ENCODE peak calls at places on chromosomes 11 and 22, in eight cellular contexts. I is stomach, K is NB4, X is body of pancreas, D is breast epithelium, L is upper lobe of left lung, M is A549, U is adrenal gland. Y is an unnamed sample.

GRCh38 chr11:11978792-11979486 is 29.5 kb downstream of the DKK3 start:
- DNase-seq in D (peak; percentile 74), K (no peak), I (peak; percentile 64), X (peak; percentile 46), L (peak; percentile 44), U (peak; percentile 89), M (no peak), Y (no peak)

GRCh38 chr22:27237342-27237741 is 564.2 kb downstream of the MN1 start:
- DNase-seq in M (no peak), D (no peak), L (no peak), U (no peak), K (no peak), I (no peak), X (no peak), Y (no peak)

GRCh38 chr11:123062892-123063395 is 1.0 kb upstream of the HSPA8 start:
- DNase-seq in M (no peak), D (no peak), U (no peak), K (peak; percentile 82), L (no peak), I (no peak), X (no peak), Y (no peak)

GRCh38 chr11:72569966-72570892 is 104.0 kb downstream of the PDE2A start:
- DNase-seq in M (no peak), D (no peak), L (peak; percentile 40), U (peak; percentile 46), X (no peak), K (peak; percentile 41), I (peak; percentile 2), Y (no peak)

GRCh38 chr11:33692013-33692504 is 8.6 kb downstream of the C11orf91 start:
- DNase-seq in M (peak; percentile 94), X (peak; percentile 71), I (peak; percentile 71), L (peak; percentile 66), U (peak; percentile 73), K (no peak), D (no peak), Y (peak; percentile 70)

GRCh38 chr11:6251990-6252473 is 7.6 kb upstream of the CCKBR start:
- DNase-seq in X (peak; percentile 91), D (no peak), I (peak; percentile 86), L (peak; percentile 22), M (no peak), U (peak; percentile 87), K (no peak), Y (peak; percentile 24)

GRCh38 chr11:78350101-78350645 is 67.4 kb downstream of the GAB2 start:
- DNase-seq in U (no peak), I (no peak), D (no peak), X (no peak), L (no peak), K (peak; percentile 78), M (no peak), Y (no peak)

GRCh38 chr11:127114035-127114434 is 113.5 kb upstream of the KIRREL3 start:
- DNase-seq in X (peak; percentile 47), U (no peak), D (no peak), I (no peak), L (no peak), M (no peak), K (no peak), Y (peak; percentile 9)

GRCh38 chr22:29198240-29198639 is 7.5 kb upstream of the EMID1 start:
- DNase-seq in K (no peak), M (no peak), L (no peak), U (peak; percentile 21), D (no peak), I (no peak), X (no peak), Y (no peak)

DNA sequence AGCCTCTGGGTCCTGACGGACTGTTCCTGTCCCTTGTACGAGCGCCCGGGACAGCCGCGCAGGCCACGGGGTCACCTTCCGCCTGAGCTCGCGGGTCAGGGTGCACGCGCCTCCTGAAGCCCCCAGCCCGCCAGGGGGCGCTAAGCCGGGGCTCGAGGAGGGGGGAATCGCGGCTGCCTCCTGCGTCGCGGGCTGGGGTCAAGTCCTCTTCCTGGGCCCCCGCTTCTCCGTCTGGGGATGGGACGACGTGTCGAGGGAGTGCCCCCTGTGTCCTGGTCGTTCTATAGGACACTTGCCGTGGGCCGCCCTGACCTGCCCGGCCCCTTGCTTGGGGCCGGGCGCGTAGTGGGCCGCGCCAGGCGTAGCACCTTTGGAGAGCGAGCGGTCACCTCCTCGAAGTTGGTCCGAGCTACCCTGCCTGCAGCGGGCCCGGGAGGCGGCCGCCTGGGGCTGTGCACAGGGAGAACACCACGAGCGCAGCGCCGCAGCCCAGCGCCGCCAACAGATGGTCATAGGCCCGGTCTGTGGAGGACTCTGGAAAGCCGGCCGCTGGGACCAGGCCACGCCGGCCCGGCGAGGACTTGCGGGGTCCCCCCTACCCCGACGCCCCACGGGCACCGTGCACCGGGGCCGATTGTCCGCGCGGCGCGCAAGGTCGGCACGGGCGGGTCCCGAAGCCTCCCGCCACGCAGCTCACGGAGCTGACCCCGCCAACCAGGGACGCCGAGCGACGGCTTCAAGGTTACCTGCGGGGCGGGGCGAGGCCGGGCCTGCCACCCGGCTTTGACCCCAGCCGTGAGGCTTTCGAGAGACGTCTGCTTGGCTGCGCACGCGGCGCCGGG is 2.7 kb upstream of the WNT11 start:
- DNase-seq in X (peak; percentile 85), U (peak; percentile 78), I (peak; percentile 69), D (no peak), K (peak; percentile 84), M (peak; percentile 79), L (peak; percentile 77), Y (peak; percentile 33)
- TF ChIP-seq POLR2A in X (peak; percentile 39), U (peak; percentile 22), I (no peak), D (no peak), K (no peak), M (peak; percentile 20), L (no peak), Y (no peak)

DNA sequence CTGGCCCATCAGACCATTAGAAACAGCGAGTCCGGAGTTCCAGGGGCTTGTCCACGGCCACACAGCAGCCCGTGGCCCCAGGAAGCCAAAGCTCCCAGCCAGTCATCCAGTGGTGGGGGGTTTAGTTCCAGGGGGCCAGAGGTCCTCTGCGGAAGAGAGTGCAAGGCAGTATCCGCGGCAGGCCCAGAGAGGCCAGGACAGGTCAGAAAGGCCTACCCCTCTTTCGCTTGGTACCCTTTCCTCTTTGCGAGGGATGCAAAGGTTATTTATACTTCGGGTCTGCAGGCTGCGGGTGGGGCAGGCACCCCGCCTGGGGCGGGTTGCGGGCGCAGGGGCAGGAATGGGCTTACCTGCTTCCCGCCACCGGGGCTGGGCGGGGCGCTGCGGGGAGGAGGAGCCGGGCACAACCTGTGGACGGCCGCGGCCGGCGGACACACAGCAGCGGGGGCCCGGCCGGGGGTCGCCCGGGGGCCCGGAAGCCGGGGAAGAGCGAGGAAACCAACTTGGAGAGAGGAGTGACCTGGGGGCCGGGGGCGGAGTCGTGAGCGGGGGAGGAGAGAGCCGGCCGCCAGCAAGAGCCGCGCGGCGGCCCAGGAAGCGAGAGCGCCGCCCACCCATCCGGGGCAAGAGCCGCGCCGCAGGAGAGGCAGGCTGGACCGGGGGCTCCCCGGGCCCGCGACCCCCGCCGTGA is at the start of gene SH3BP1:
- DNase-seq in U (no peak), L (peak; percentile 63), X (peak; percentile 64), D (no peak), I (peak; percentile 59), M (no peak), K (peak; percentile 82), Y (no peak)
- TF ChIP-seq POLR2A in U (no peak), L (no peak), X (no peak), D (no peak), I (no peak), M (no peak), K (no peak), Y (peak; percentile 60)

GRCh38 chr22:46737976-46738641 is at the start of gene CERK:
- DNase-seq in U (peak; percentile 84), L (peak; percentile 81), K (peak; percentile 73), D (no peak), I (peak; percentile 85), X (peak; percentile 83), M (peak; percentile 31), Y (peak; percentile 50)

GRCh38 chr22:46738642-46738960 is 549 bp upstream of the CERK start:
- DNase-seq in U (no peak), K (no peak), L (no peak), M (no peak), I (no peak), X (no peak), D (no peak), Y (no peak)

GRCh38 chr22:46737105-46737975 is 712 bp downstream of the CERK start:
- DNase-seq in K (peak; percentile 68), D (no peak), I (no peak), M (no peak), U (no peak), X (peak; percentile 53), L (peak; percentile 49), Y (no peak)

GRCh38 chr22:46740910-46741785 is 3.1 kb upstream of the CERK start:
- DNase-seq in I (peak; percentile 60), X (no peak), D (no peak), L (no peak), U (no peak), K (no peak), M (no peak), Y (no peak)

DNA sequence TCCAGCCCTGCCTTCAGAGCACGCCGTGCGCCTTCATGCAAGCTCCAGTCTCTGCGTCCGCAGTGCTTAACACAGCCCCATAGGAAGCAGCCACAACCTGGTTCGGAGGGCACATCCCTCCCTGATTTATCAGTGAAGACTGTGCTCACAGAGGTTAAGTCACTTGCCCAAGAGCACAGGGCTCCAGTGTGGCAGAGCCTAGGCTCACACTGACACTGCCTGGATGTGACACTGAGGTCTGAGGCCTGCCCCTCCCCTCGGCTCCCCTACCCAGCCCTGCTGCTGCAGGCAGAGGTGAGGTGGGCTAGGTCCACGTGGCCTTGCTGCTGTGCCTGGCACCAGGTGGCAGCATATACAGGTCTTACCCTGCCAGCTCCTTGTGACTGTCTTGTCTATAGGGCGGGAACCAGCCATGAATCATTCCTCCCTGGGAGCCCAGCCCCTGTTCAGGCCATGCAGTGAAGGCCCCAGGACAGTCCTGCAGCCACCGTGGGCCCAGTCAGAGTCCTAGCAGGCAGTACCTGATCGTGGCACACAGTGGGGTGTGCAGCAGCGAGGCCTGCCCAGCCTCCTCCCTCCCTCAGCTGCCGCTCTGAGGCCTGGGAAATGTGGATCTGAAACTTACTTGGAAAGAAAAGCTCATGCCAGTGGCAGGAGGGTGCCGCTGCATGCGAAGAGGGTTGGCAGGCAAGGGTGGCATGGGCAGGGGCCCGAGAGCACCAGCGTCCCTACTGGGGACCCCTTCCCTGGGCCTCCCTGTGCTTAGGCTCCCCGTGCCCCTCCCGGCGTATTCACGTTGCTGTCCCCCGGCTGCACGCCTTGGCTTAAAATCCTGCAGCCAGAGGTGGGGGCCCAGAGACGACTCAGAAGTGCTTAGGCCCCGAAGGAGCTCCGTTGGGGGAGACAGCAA is 1.2 kb upstream of the CERK start:
- DNase-seq in M (peak; percentile 89), U (peak; percentile 84), X (peak; percentile 44), K (peak; percentile 38), L (no peak), D (no peak), I (peak; percentile 73), Y (peak; percentile 61)
- TF ChIP-seq POLR2A in M (no peak), U (peak; percentile 24), X (peak; percentile 40), K (no peak), L (no peak), D (no peak), I (no peak), Y (no peak)

DNA sequence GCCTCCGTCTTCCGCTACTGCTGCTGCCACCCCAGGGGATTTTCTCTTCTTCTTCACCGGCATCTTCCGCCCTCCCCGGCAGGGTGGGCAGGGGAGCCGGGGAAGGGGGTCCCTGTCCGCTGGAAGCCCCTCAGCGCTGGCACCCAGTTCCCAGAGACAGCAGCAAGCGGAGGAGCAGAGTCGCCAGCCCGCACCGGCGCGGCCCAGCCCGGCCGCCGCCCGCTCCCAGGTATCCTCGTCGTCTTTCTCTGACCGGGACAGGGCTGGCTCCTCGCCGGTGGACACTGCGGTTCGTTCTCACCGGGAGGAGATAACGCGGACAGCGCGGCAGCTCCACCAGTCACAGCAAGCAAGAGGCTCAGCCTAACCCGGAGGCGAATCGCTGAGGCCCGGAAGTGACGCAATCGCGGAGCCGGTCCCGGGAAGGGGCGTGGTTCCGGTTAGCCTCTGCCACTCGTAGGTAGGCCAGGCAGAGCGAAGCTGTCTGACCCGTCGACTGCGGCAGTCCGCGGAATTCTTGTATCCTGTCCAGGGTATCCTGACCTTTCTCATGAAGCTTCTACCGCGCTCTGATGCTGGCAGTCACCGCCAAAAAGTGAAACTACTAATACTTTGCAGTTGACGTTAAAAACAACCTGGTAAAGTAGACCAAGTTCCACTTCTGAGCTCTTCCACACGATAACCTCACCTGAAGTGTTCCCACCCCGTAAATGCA is at the start of gene DCUN1D5:
- DNase-seq in M (peak; percentile 93), K (peak; percentile 96), I (peak; percentile 98), U (peak; percentile 99), D (peak; percentile 98), L (peak; percentile 98), X (peak; percentile 98), Y (peak; percentile 96)
- TF ChIP-seq POLR2A in M (peak; percentile 90), K (peak; percentile 97), I (peak; percentile 33), U (peak; percentile 90), D (peak; percentile 42), L (no peak), X (peak; percentile 57), Y (peak; percentile 65)

Y was measured in prostate gland.